ENCODE peak calls at places on chromosomes 5 and 9, in eight cellular contexts. N is stimulated activated CD4-positive, alpha-beta T cell treated with anti-CD3 and anti-CD28 coated beads, Interleukin-2, amount 100 ng/mL, for 24 hours; H is stimulated activated CD8-positive, alpha-beta memory T cell treated with anti-CD3 and anti-CD28 coated beads, Interleukin-4, amount 100 ng/mL, for 4 hours; C is KBM-7; R is hippocampal formation; X is cardiac septum; E is posterior cingulate gyrus; B is activated CD4-positive, alpha-beta T cell treated with anti-CD3 and anti-CD28 coated beads, Interleukin-2, amount 50 U/mL, for 1 hour. G is an unnamed sample.

GRCh38 chr9:17757816-17758215 is 178.9 kb downstream of the SH3GL2 start:
- DNase-seq in R (no peak), X (no peak), N (no peak), E (no peak), B (no peak), C (no peak), H (no peak), G (no peak)

GRCh38 chr5:103808464-103809106 is 246.0 kb upstream of the NUDT12 start:
- DNase-seq in R (peak), H (no peak), C (peak), X (no peak), B (no peak), N (peak), E (peak), G (peak)

GRCh38 chr5:149299451-149300054 is 27.9 kb downstream of the AFAP1L1 start:
- DNase-seq in E (no peak), R (no peak), N (no peak), B (no peak), H (no peak), X (no peak), C (no peak), G (no peak)

GRCh38 chr5:172860520-172861443 is 26.7 kb downstream of the ERGIC1 start:
- DNase-seq in B (no peak), R (peak), H (no peak), C (no peak), N (no peak), E (peak), X (peak), G (no peak)

GRCh38 chr9:38681747-38682227 is 38.1 kb downstream of the FAM240B start:
- DNase-seq in H (no peak), B (no peak), C (no peak), N (no peak), R (no peak), X (no peak), E (no peak), G (no peak)

GRCh38 chr9:136021891-136022681 is 60.9 kb upstream of the UBAC1 start:
- DNase-seq in E (no peak), N (no peak), C (no peak), H (no peak), B (no peak), X (peak), R (no peak), G (no peak)

GRCh38 chr9:126081746-126082145 is 244.9 kb upstream of the MVB12B start:
- DNase-seq in C (no peak), X (no peak), E (no peak), B (no peak), R (no peak), H (no peak), N (no peak), G (no peak)

GRCh38 chr5:7157083-7157482 is 238.9 kb upstream of the ADCY2 start:
- DNase-seq in B (no peak), R (no peak), E (no peak), H (no peak), C (no peak), N (no peak), X (no peak), G (no peak)

GRCh38 chr5:58366461-58366860 is 93.4 kb downstream of the PLK2 start:
- DNase-seq in B (no peak), C (no peak), E (no peak), N (no peak), H (no peak), X (no peak), R (no peak), G (no peak)

GRCh38 chr5:93072831-93073459 is 508.1 kb downstream of the NR2F1-AS1 start:
- DNase-seq in X (no peak), H (no peak), E (no peak), C (no peak), R (no peak), B (no peak), N (no peak), G (no peak)

GRCh38 chr5:178630475-178630930 is 3.7 kb upstream of the CLK4 start:
- DNase-seq in B (no peak), E (no peak), C (no peak), N (no peak), X (no peak), H (no peak), R (no peak), G (no peak)

GRCh38 chr5:33477816-33478215 is 37.1 kb downstream of the TARS1 start:
- DNase-seq in E (no peak), B (no peak), C (no peak), H (no peak), X (no peak), R (no peak), N (no peak), G (no peak)

GRCh38 chr9:113523421-113524141 is 60.1 kb downstream of the RGS3 start:
- DNase-seq in B (peak), H (peak), E (no peak), C (peak), R (no peak), X (peak), N (peak), G (no peak)

GRCh38 chr5:34854459-34855174 is 15.7 kb downstream of the TTC23L start:
- DNase-seq in E (no peak), B (no peak), C (peak), X (no peak), H (no peak), N (no peak), R (no peak), G (no peak)

GRCh38 chr9:127424669-127424986 is 446 bp downstream of the ZNF79 start:
- DNase-seq in C (no peak), R (no peak), X (no peak), B (peak), N (no peak), E (no peak), H (no peak), G (no peak)

GRCh38 chr9:77793909-77794308 is 145.8 kb upstream of the GNA14 start:
- DNase-seq in C (no peak), H (no peak), X (no peak), B (no peak), R (peak), E (no peak), N (no peak), G (no peak)

G was measured in brain pericyte.